ENCODE peak calls at places on chromosomes 11 and 22, in nine cellular contexts. J is GM12878, T is colonic mucosa, A is mammary epithelial cell, N is AG04449, I is stomach, E is tibial nerve, K is Caco-2, W is AG04450. X is an unnamed sample.

GRCh38 chr11:130269544-130269943 is 45.2 kb downstream of the ZBTB44 start:
- DNase-seq in E (no peak), T (no peak), I (no peak), N (no peak), W (no peak), J (peak), K (no peak), A (no peak), X (no peak)

GRCh38 chr22:45626198-45626651 is 45.4 kb upstream of the ATXN10 start:
- DNase-seq in A (peak), W (no peak), K (no peak), E (no peak), N (no peak), I (peak), J (no peak), T (peak), X (no peak)

GRCh38 chr22:24148586-24148985 is 32.7 kb upstream of the SUSD2 start:
- DNase-seq in N (no peak), W (no peak), J (no peak), A (no peak), T (no peak), K (no peak), I (no peak), E (no peak), X (no peak)

GRCh38 chr22:17724241-17724640 is 50.0 kb downstream of the BID start:
- DNase-seq in W (no peak), E (no peak), I (no peak), T (no peak), J (no peak), N (no peak), A (no peak), K (no peak), X (peak)

GRCh38 chr11:125201525-125202121 is 37.1 kb downstream of the PKNOX2 start:
- DNase-seq in I (peak), A (peak), K (no peak), E (no peak), N (no peak), J (no peak), T (no peak), W (no peak), X (peak)

GRCh38 chr11:36465449-36466163 is 44.5 kb downstream of the TRAF6 start:
- DNase-seq in E (no peak), N (no peak), T (no peak), I (no peak), K (no peak), W (no peak), A (peak), J (no peak), X (no peak)

GRCh38 chr11:102420547-102420946 is 32.0 kb downstream of the TMEM123 start:
- DNase-seq in N (no peak), A (no peak), K (no peak), I (no peak), E (no peak), T (no peak), W (no peak), J (peak), X (no peak)

GRCh38 chr11:69342588-69343330 is 48.8 kb downstream of the MYEOV start:
- DNase-seq in K (no peak), N (no peak), J (no peak), W (no peak), E (no peak), T (peak), I (no peak), A (no peak), X (no peak)

GRCh38 chr11:15947681-15948648 is 408.4 kb downstream of the SOX6 start:
- DNase-seq in I (no peak), E (no peak), T (no peak), A (no peak), N (no peak), W (no peak), K (no peak), J (no peak), X (no peak)

GRCh38 chr11:126111458-126112116 is 48.9 kb upstream of the CDON start:
- DNase-seq in K (no peak), J (no peak), W (no peak), I (peak), A (no peak), N (no peak), T (no peak), E (no peak), X (no peak)

GRCh38 chr22:39574779-39575551 is 4.4 kb downstream of the CACNA1I start:
- DNase-seq in N (peak), E (no peak), A (peak), T (no peak), J (no peak), K (no peak), I (no peak), W (peak), X (peak)

GRCh38 chr11:91527380-91528030 is 697.1 kb upstream of the FAT3 start:
- DNase-seq in T (no peak), J (no peak), N (no peak), I (no peak), E (no peak), A (no peak), K (peak), W (no peak), X (no peak)

GRCh38 chr22:23065495-23066122 is 4.7 kb upstream of the GNAZ start:
- DNase-seq in T (no peak), W (no peak), J (no peak), I (peak), K (no peak), E (no peak), A (no peak), N (no peak), X (no peak)

GRCh38 chr11:75635009-75635909 is 33.6 kb downstream of the MAP6 start:
- DNase-seq in E (peak), W (no peak), N (no peak), I (no peak), K (no peak), J (no peak), A (no peak), T (peak), X (peak)

GRCh38 chr11:120563698-120564572 is 52.4 kb downstream of the GRIK4 start:
- DNase-seq in T (no peak), E (peak), W (no peak), I (no peak), N (no peak), A (no peak), K (peak), J (no peak), X (peak)

GRCh38 chr22:41603873-41604332 is 14.3 kb upstream of the PMM1 start:
- DNase-seq in N (no peak), E (no peak), J (peak), T (no peak), W (no peak), A (no peak), I (no peak), K (no peak), X (no peak)

GRCh38 chr11:92693146-92693545 is 276.3 kb upstream of the MTNR1B start:
- DNase-seq in T (no peak), W (no peak), N (no peak), K (no peak), I (no peak), A (peak), J (no peak), E (no peak), X (no peak)

GRCh38 chr11:76339217-76339616 is 41.7 kb downstream of the THAP12 start:
- DNase-seq in W (no peak), K (no peak), A (no peak), J (no peak), I (no peak), E (peak), N (peak), T (peak), X (peak)

GRCh38 chr11:66112640-66113098 is 42.6 kb downstream of the PACS1 start:
- DNase-seq in I (no peak), W (no peak), A (peak), E (peak), N (peak), T (no peak), K (no peak), J (no peak), X (peak)

GRCh38 chr11:91998466-91998865 is 226.2 kb upstream of the FAT3 start:
- DNase-seq in N (no peak), T (no peak), K (peak), J (no peak), W (no peak), I (no peak), E (no peak), A (no peak), X (no peak)

GRCh38 chr22:43300891-43301676 is 42.1 kb downstream of the SCUBE1 start:
- DNase-seq in N (no peak), T (no peak), K (no peak), J (no peak), I (no peak), W (no peak), A (no peak), E (peak), X (no peak)

GRCh38 chr11:57459112-57460016 is 964 bp upstream of the RTN4RL2 start:
- DNase-seq in N (no peak), A (no peak), W (no peak), J (no peak), T (no peak), E (no peak), K (no peak), I (no peak), X (no peak)

GRCh38 chr11:100151944-100152343 is 535.1 kb upstream of the ARHGAP42 start:
- DNase-seq in T (no peak), I (no peak), W (no peak), A (peak), J (no peak), E (no peak), N (no peak), K (no peak), X (peak)

GRCh38 chr22:46149493-46149997 is 781 bp upstream of the PPARA start:
- DNase-seq in T (peak), N (no peak), J (no peak), I (peak), K (no peak), A (no peak), W (no peak), E (peak), X (no peak)

GRCh38 chr11:59025097-59025496 is 61.0 kb upstream of the GLYATL1B start:
- DNase-seq in T (peak), W (no peak), E (no peak), I (peak), N (no peak), K (peak), J (no peak), A (no peak), X (no peak)

GRCh38 chr22:50602338-50602700 is 1.7 kb downstream of the MAPK8IP2 start:
- DNase-seq in E (no peak), K (no peak), A (no peak), W (no peak), N (no peak), T (no peak), J (no peak), I (no peak), X (no peak)

GRCh38 chr22:50600541-50600940 is at the start of gene MAPK8IP2:
- DNase-seq in I (no peak), A (no peak), K (peak), W (no peak), T (no peak), J (no peak), E (no peak), N (no peak), X (no peak)

GRCh38 chr22:50599816-50600454 is 658 bp upstream of the MAPK8IP2 start:
- DNase-seq in K (peak), W (no peak), J (no peak), T (peak), A (peak), N (no peak), I (peak), E (peak), X (peak)

GRCh38 chr22:50600967-50601668 is 525 bp downstream of the MAPK8IP2 start:
- DNase-seq in I (no peak), K (no peak), J (no peak), A (no peak), N (no peak), T (no peak), W (no peak), E (no peak), X (no peak)

GRCh38 chr22:50601669-50602337 is 1.2 kb downstream of the MAPK8IP2 start:
- DNase-seq in T (no peak), J (no peak), N (no peak), I (no peak), A (no peak), W (no peak), K (no peak), E (no peak), X (no peak)
- H3K4me3 ChIP-seq in T (no peak), J (no peak), N (no peak), I (no peak), A (no peak), W (no peak), K (no peak), E (no peak), X (no peak)

GRCh38 chr11:105269862-105270261 is 130.3 kb upstream of the CARD18 start:
- DNase-seq in J (no peak), I (no peak), A (no peak), E (no peak), K (no peak), W (no peak), T (no peak), N (no peak), X (no peak)

GRCh38 chr11:105273660-105274280 is 134.2 kb upstream of the CARD18 start:
- DNase-seq in K (no peak), A (no peak), T (no peak), J (no peak), E (no peak), W (no peak), N (no peak), I (no peak), X (no peak)

GRCh38 chr11:105274631-105275030 is 135.1 kb upstream of the CARD18 start:
- DNase-seq in T (no peak), I (no peak), K (no peak), J (no peak), A (no peak), W (no peak), N (no peak), E (no peak), X (peak)
- TF ChIP-seq CTCF in T (no peak), I (no peak), K (no peak), J (no peak), A (no peak), W (no peak), N (no peak), E (no peak), X (no peak)

GRCh38 chr11:86955111-86955673 is at the start of gene FZD4:
- DNase-seq in E (peak), K (peak), W (peak), T (peak), N (no peak), I (peak), A (peak), J (no peak), X (peak)

GRCh38 chr11:86952221-86952875 is 2.8 kb downstream of the FZD4 start:
- DNase-seq in K (no peak), W (no peak), I (no peak), E (no peak), A (no peak), J (no peak), N (no peak), T (no peak), X (peak)

GRCh38 chr11:86954288-86955110 is 696 bp downstream of the FZD4 start:
- DNase-seq in J (no peak), E (peak), W (no peak), K (peak), A (peak), I (no peak), N (no peak), T (peak), X (no peak)

GRCh38 chr11:86951706-86952105 is 3.5 kb downstream of the FZD4 start:
- DNase-seq in T (no peak), E (no peak), K (no peak), W (no peak), N (no peak), A (no peak), I (no peak), J (no peak), X (no peak)

DNA sequence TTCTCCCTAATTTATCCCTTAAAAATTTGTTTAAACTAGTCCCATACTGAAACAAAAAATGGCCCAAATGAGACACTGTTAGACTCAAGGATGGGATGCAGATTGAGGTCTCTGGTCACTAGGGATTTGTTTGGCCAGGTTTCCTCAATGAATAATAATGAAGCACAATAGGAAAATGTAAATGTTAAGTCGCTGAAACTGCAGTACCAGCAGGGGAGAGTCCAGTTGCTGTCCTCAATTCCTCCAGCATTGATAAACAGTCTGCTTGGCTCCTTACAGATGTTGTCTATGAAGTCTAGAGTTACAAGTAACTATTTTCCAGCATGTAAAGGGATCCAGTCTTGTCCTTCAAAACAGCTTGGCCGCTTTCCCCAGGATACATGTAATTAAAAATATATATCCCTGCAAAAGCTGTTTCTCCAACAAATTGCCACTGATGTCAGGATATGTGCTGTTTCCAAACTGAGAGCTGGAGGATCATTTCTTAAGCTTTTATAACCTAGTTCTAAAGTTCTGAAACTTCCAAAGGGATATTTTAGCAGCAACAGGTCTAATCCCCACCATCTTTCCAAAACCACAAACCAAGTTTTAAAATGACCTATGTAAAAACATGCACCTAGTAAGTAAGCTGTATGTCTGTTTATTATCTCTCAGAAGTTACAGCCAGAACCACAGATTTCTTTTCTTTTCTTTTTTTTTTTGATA is 2.1 kb downstream of the FZD4 start:
- DNase-seq in T (no peak), W (no peak), N (no peak), I (no peak), K (no peak), J (no peak), E (no peak), A (no peak), X (peak)
- H3K4me3 ChIP-seq in T (peak), W (peak), N (no peak), I (peak), K (peak), J (no peak), E (peak), A (no peak), X (peak)

GRCh38 chr11:20355221-20356219 is 8.0 kb upstream of the HTATIP2 start:
- DNase-seq in I (peak), K (peak), N (no peak), W (no peak), E (no peak), T (peak), J (no peak), A (peak), X (peak)
- TF ChIP-seq CTCF in I (peak), K (peak), N (peak), W (peak), E (peak), T (peak), J (peak), A (peak), X (peak)

GRCh38 chr11:113875414-113876073 is at the start of gene USP28:
- DNase-seq in J (peak), T (peak), W (peak), N (peak), K (peak), I (peak), E (peak), A (peak), X (peak)

GRCh38 chr11:113874920-113875413 is 405 bp downstream of the USP28 start:
- DNase-seq in W (no peak), J (no peak), N (no peak), T (peak), I (no peak), E (no peak), K (no peak), A (peak), X (peak)

GRCh38 chr11:113876074-113876797 is 864 bp upstream of the USP28 start:
- DNase-seq in E (no peak), W (no peak), J (no peak), I (no peak), N (no peak), A (no peak), T (peak), K (no peak), X (no peak)

GRCh38 chr11:113873241-113873626 is 2.1 kb downstream of the USP28 start:
- DNase-seq in I (no peak), W (no peak), N (no peak), A (no peak), E (no peak), J (no peak), T (no peak), K (no peak), X (peak)

GRCh38 chr11:113874096-113874919 is 1.1 kb downstream of the USP28 start:
- DNase-seq in J (no peak), W (no peak), E (no peak), T (no peak), N (no peak), A (peak), K (no peak), I (no peak), X (peak)
- H3K4me3 ChIP-seq in J (peak), W (peak), E (peak), T (peak), N (peak), A (peak), K (peak), I (peak), X (peak)

GRCh38 chr11:62233730-62234129 is 8.3 kb upstream of the SCGB1D2 start:
- DNase-seq in K (no peak), A (no peak), J (no peak), N (no peak), E (no peak), T (no peak), I (no peak), W (no peak), X (peak)
- TF ChIP-seq CTCF in K (peak), A (no peak), J (no peak), N (no peak), E (no peak), T (no peak), I (no peak), W (peak), X (peak)

GRCh38 chr11:128891912-128892398 is 799 bp downstream of the KCNJ5 start:
- DNase-seq in I (peak), J (no peak), N (no peak), T (no peak), W (no peak), A (no peak), E (no peak), K (no peak), X (no peak)
- H3K4me3 ChIP-seq in I (peak), J (no peak), N (no peak), T (no peak), W (no peak), A (peak), E (no peak), K (no peak), X (no peak)

DNA sequence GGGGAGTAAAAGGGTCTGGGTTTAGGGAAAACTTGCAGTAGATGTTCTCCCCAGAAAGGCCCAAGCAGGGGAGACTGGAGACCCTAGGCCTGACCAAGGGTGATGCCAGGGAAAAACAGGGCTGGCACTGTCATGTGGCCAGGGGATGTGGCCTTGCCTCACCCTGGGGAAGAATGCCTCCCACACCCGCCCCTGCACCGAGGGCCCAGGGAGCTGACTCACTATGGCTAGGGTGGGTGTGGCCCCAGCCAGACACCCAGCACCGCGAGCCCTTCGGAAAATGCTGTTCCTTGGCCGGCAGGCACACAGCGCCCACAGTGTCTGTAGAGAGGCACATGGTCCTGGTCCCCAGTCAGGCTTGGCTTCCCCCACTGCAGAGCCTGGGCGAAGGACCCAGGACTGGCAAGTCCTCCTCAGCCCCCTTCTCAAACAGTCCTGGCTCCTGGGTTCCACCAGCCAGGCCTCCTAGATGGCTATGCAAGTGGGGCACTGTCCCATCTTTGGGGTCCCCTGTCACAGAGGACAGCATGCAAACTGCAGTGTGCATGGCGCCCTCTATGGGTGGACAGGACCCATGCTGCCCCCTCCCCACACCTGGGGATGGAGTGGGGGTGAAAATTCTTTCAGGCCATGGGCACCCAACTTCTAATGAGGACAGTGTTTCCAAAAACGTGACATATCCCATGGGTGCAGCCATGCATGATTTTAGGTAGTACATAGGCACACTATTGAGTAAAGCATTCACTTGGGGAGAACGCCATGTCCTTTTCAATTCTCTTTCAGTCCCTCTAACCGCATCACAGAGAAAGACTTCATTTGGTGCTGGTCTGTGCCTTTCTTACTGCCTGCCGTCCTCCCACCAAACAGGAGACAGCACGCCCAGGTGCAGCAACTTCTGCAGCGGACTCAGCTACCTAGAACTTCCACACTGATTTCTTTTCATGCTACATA is 15.2 kb downstream of the TMPRSS5 start:
- DNase-seq in I (peak), K (peak), W (no peak), N (no peak), A (peak), E (no peak), T (peak), J (no peak), X (peak)
- TF ChIP-seq CTCF in I (no peak), K (peak), W (no peak), N (peak), A (peak), E (peak), T (peak), J (peak), X (peak)